ENCODE peak calls at places on chromosomes 2 and 18, in ten cellular contexts. Y is endothelial cell, J is small intestine, E is GM20000, V is foreskin melanocyte, W is neuronal stem cell, Z is renal cortical epithelial cell, T is NCI-H1436 treated with DMSO at 0.1 percent for 48 hours, R is GM12891, P is hepatocyte. C is an unnamed sample.
A peak's percentile ranks its signal among the peaks of the same experiment; 100 is the strongest.

GRCh38 chr2:226943862-226944610 is 108.2 kb downstream of the RHBDD1 start:
- DNase-seq in Y (no peak), J (no peak), E (no peak), V (no peak), W (peak; percentile 9), Z (no peak), T (no peak), R (no peak), P (no peak), C (no peak)

GRCh38 chr2:144230452-144231085 is 289.4 kb downstream of the ZEB2 start:
- DNase-seq in Y (no peak), J (no peak), E (no peak), V (no peak), W (no peak), Z (peak; percentile 76), T (no peak), R (no peak), P (no peak), C (no peak)

GRCh38 chr2:207503234-207503633 is 26.5 kb upstream of the CREB1 start:
- DNase-seq in Y (no peak), J (no peak), E (peak; percentile 69), V (no peak), W (no peak), Z (no peak), T (no peak), R (no peak), P (no peak), C (no peak)

GRCh38 chr2:231380991-231381847 is 14.3 kb upstream of the B3GNT7 start:
- DNase-seq in Y (no peak), J (no peak), E (no peak), V (no peak), W (no peak), Z (no peak), T (no peak), R (no peak), P (no peak), C (no peak)

GRCh38 chr2:118774458-118775133 is 72.9 kb downstream of the EN1 start:
- DNase-seq in Y (peak; percentile 79), J (peak; percentile 25), E (peak; percentile 27), V (no peak), W (peak; percentile 59), Z (peak; percentile 1), T (no peak), R (peak; percentile 15), P (peak; percentile 83), C (no peak)

GRCh38 chr2:10882568-10882967 is 29.2 kb upstream of the KCNF1 start:
- DNase-seq in Y (no peak), J (no peak), E (no peak), V (no peak), W (no peak), Z (no peak), T (no peak), R (no peak), P (no peak), C (peak; percentile 4)

GRCh38 chr2:20539133-20539719 is 92.4 kb downstream of the RHOB start:
- DNase-seq in Y (no peak), J (peak; percentile 53), E (no peak), V (no peak), W (no peak), Z (no peak), T (no peak), R (no peak), P (peak; percentile 55), C (no peak)

GRCh38 chr2:177247693-177248262 is 16.7 kb downstream of the NFE2L2 start:
- DNase-seq in Y (no peak), J (no peak), E (no peak), V (no peak), W (no peak), Z (no peak), T (no peak), R (no peak), P (no peak), C (no peak)

GRCh38 chr18:50051288-50051687 is 143.7 kb downstream of the MYO5B start:
- DNase-seq in Y (no peak), J (no peak), E (no peak), V (no peak), W (no peak), Z (peak; percentile 20), T (no peak), R (no peak), P (peak; percentile 33), C (no peak)

GRCh38 chr2:122635649-122636496 is 880.4 kb downstream of the TSN start:
- DNase-seq in Y (no peak), J (no peak), E (no peak), V (peak; percentile 89), W (no peak), Z (peak; percentile 56), T (no peak), R (no peak), P (no peak), C (no peak)

GRCh38 chr18:48909721-48910120 is 41.0 kb downstream of the SMAD7 start:
- DNase-seq in Y (no peak), J (no peak), E (no peak), V (peak; percentile 37), W (no peak), Z (no peak), T (no peak), R (no peak), P (no peak), C (no peak)

GRCh38 chr2:74902281-74902860 is 56.1 kb upstream of the POLE4 start:
- DNase-seq in Y (no peak), J (peak; percentile 10), E (no peak), V (peak; percentile 76), W (no peak), Z (no peak), T (no peak), R (no peak), P (no peak), C (no peak)

GRCh38 chr2:186199029-186199428 is 287.0 kb upstream of the ZC3H15 start:
- DNase-seq in Y (no peak), J (no peak), E (no peak), V (no peak), W (no peak), Z (no peak), T (no peak), R (no peak), P (no peak), C (no peak)

GRCh38 chr18:47100214-47100831 is 50.0 kb downstream of the HDHD2 start:
- DNase-seq in Y (peak; percentile 73), J (peak; percentile 54), E (peak; percentile 47), V (peak; percentile 13), W (peak; percentile 46), Z (peak; percentile 42), T (no peak), R (peak; percentile 12), P (peak; percentile 72), C (no peak)

GRCh38 chr18:3329471-3329870 is 67.5 kb downstream of the MYL12B start:
- DNase-seq in Y (no peak), J (no peak), E (no peak), V (no peak), W (no peak), Z (no peak), T (no peak), R (no peak), P (no peak), C (peak; percentile 33)

GRCh38 chr2:95022309-95023221 is 2.9 kb upstream of the MAL start:
- DNase-seq in Y (peak; percentile 89), J (peak; percentile 44), E (peak; percentile 88), V (peak; percentile 54), W (peak; percentile 61), Z (peak; percentile 56), T (no peak), R (peak; percentile 80), P (peak; percentile 50), C (peak; percentile 65)

GRCh38 chr2:226184940-226185575 is 614.6 kb downstream of the IRS1 start:
- DNase-seq in Y (no peak), J (no peak), E (no peak), V (peak; percentile 5), W (no peak), Z (no peak), T (no peak), R (no peak), P (no peak), C (peak; percentile 10)

GRCh38 chr2:178542569-178542968 is 62.3 kb downstream of the PLEKHA3 start:
- DNase-seq in Y (no peak), J (no peak), E (no peak), V (no peak), W (no peak), Z (peak; percentile 7), T (no peak), R (no peak), P (no peak), C (no peak)

GRCh38 chr18:31977270-31977872 is 34.4 kb upstream of the TRAPPC8 start:
- DNase-seq in Y (peak; percentile 37), J (peak; percentile 84), E (peak; percentile 30), V (peak; percentile 34), W (peak; percentile 5), Z (peak; percentile 49), T (no peak), R (no peak), P (peak; percentile 78), C (no peak)

GRCh38 chr2:39920318-39920775 is 141.3 kb upstream of the THUMPD2 start:
- DNase-seq in Y (no peak), J (no peak), E (no peak), V (no peak), W (no peak), Z (no peak), T (no peak), R (no peak), P (no peak), C (no peak)

C was measured in PC-9.